ENCODE peak calls at places on chromosomes 6 and 20, in four cellular contexts. M, B, I and H are unnamed samples.

GRCh38 chr20:2752631-2753455 is 47.6 kb downstream of the CPXM1 start:
- DNase-seq in B (peak), M (no peak), I (peak), H (no peak)

GRCh38 chr6:114108119-114109002 is 137.4 kb upstream of the HDAC2 start:
- DNase-seq in I (peak), B (peak), M (no peak), H (peak)

GRCh38 chr20:13220857-13221297 is at the start of gene ISM1:
- DNase-seq in M (no peak), B (peak), I (peak), H (no peak)

GRCh38 chr6:46628498-46628897 is 24.1 kb downstream of the CYP39A1 start:
- DNase-seq in I (no peak), B (no peak), M (no peak), H (no peak)

GRCh38 chr20:32594204-32594603 is 9.1 kb upstream of the NOL4L start:
- DNase-seq in I (no peak), B (no peak), M (no peak), H (no peak)

GRCh38 chr6:128806274-128806673 is 76.7 kb upstream of the LAMA2 start:
- DNase-seq in M (no peak), I (no peak), B (no peak), H (no peak)

GRCh38 chr6:39076086-39076992 is 27.8 kb downstream of the GLP1R start:
- DNase-seq in B (no peak), I (no peak), M (no peak), H (no peak)

GRCh38 chr20:58433759-58434158 is 44.7 kb downstream of the VAPB start:
- DNase-seq in I (no peak), B (no peak), M (no peak), H (no peak)

GRCh38 chr6:151403919-151404308 is 12.6 kb upstream of the ZBTB2 start:
- DNase-seq in M (no peak), I (no peak), B (no peak), H (no peak)

GRCh38 chr6:131727467-131727866 is 16.6 kb upstream of the CTAGE9 start:
- DNase-seq in B (no peak), M (no peak), I (no peak), H (no peak)

GRCh38 chr6:112253842-112254816 is at the start of gene LAMA4:
- DNase-seq in M (no peak), I (peak), B (peak), H (no peak)

GRCh38 chr20:41650221-41650948 is 32.2 kb upstream of the CHD6 start:
- DNase-seq in M (no peak), I (no peak), B (no peak), H (no peak)

GRCh38 chr6:123849406-123849805 is 45.7 kb downstream of the NKAIN2 start:
- DNase-seq in B (no peak), I (no peak), M (no peak), H (no peak)

GRCh38 chr6:119587537-119587936 is 238.0 kb upstream of the MAN1A1 start:
- DNase-seq in I (no peak), B (no peak), M (no peak), H (no peak)

GRCh38 chr6:10101551-10102252 is 313.2 kb downstream of the TFAP2A start:
- DNase-seq in B (no peak), I (no peak), M (no peak), H (no peak)

GRCh38 chr6:113381957-113382356 is 475.2 kb upstream of the MARCKS start:
- DNase-seq in M (no peak), B (no peak), I (no peak), H (no peak)

GRCh38 chr6:111487656-111488055 is 4.6 kb upstream of the REV3L start:
- DNase-seq in I (no peak), M (no peak), B (peak), H (peak)

GRCh38 chr20:50335105-50335504 is 144.5 kb downstream of the CEBPB start:
- DNase-seq in I (no peak), B (peak), M (no peak), H (no peak)

GRCh38 chr20:31704225-31705119 is 18.2 kb downstream of the BCL2L1 start:
- DNase-seq in M (no peak), B (no peak), I (no peak), H (no peak)

GRCh38 chr6:125511809-125512341 is 210.1 kb upstream of the HDDC2 start:
- DNase-seq in M (no peak), I (no peak), B (no peak), H (no peak)

GRCh38 chr6:135372758-135373157 is 124.8 kb downstream of the AHI1 start:
- DNase-seq in B (peak), I (no peak), M (no peak), H (no peak)

GRCh38 chr6:5096482-5096881 is 11.3 kb downstream of the PPP1R3G start:
- DNase-seq in B (no peak), M (no peak), I (no peak), H (no peak)

GRCh38 chr20:8255945-8256632 is 124.0 kb downstream of the PLCB1 start:
- DNase-seq in M (no peak), B (no peak), I (no peak), H (no peak)

GRCh38 chr6:71419954-71420692 is 131.5 kb downstream of the OGFRL1 start:
- DNase-seq in M (peak), I (no peak), B (no peak), H (no peak)

GRCh38 chr20:50017576-50018248 is 34.9 kb downstream of the SNAI1 start:
- DNase-seq in I (no peak), B (no peak), M (no peak), H (no peak)

GRCh38 chr6:34560366-34561226 is 4.5 kb upstream of the SPDEF start:
- DNase-seq in M (no peak), B (no peak), I (no peak), H (no peak)

GRCh38 chr6:66376021-66376420 is 669.0 kb upstream of the EYS start:
- DNase-seq in B (no peak), M (no peak), I (no peak), H (no peak)

GRCh38 chr6:33935439-33936080 is 131.8 kb upstream of the MLN start:
- DNase-seq in I (no peak), B (no peak), M (no peak), H (no peak)

GRCh38 chr6:31737315-31738047 is 1.2 kb upstream of the CLIC1 start:
- DNase-seq in M (no peak), B (peak), I (no peak), H (no peak)

GRCh38 chr6:18491303-18492090 is 104.3 kb downstream of the RNF144B start:
- DNase-seq in M (no peak), I (no peak), B (no peak), H (no peak)

GRCh38 chr20:6104493-6105188 is 18.2 kb downstream of the FERMT1 start:
- DNase-seq in B (no peak), I (no peak), M (no peak), H (no peak)

GRCh38 chr6:151784441-151785214 is 22.9 kb upstream of the ESR1 start:
- DNase-seq in B (no peak), I (no peak), M (no peak), H (no peak)

GRCh38 chr6:141418076-141418475 is 714.6 kb upstream of the GJE1 start:
- DNase-seq in B (no peak), M (no peak), I (no peak), H (no peak)

GRCh38 chr20:45041464-45042337 is 59.2 kb downstream of the KCNS1 start:
- DNase-seq in M (no peak), I (no peak), B (no peak), H (no peak)

GRCh38 chr6:34302929-34303328 is 54.1 kb upstream of the SMIM29 start:
- DNase-seq in B (no peak), I (no peak), M (no peak), H (no peak)

GRCh38 chr20:59831024-59831900 is 102.2 kb downstream of the SYCP2 start:
- DNase-seq in M (peak), I (no peak), B (no peak), H (no peak)

GRCh38 chr20:23920408-23920780 is 40.8 kb upstream of the CST5 start:
- DNase-seq in I (no peak), B (no peak), M (no peak), H (no peak)

GRCh38 chr20:24109008-24109407 is 120.4 kb upstream of the GGTLC1 start:
- DNase-seq in M (no peak), B (peak), I (no peak), H (no peak)

GRCh38 chr6:69378326-69378725 is 418.5 kb downstream of the LMBRD1 start:
- DNase-seq in B (no peak), I (no peak), M (no peak), H (no peak)